ENCODE peak calls at places on chromosomes 2 and 18, in seven cellular contexts. O, W, T, R, C, G and E are unnamed samples.
A peak's percentile ranks its signal among the peaks of the same experiment; 100 is the strongest.

GRCh38 chr2:29273704-29274611 is 158.7 kb downstream of the CLIP4 start:
- DNase-seq in O (no peak), W (no peak), T (no peak), R (no peak), C (no peak), G (no peak), E (no peak)

GRCh38 chr2:133497261-133497893 is 70.9 kb downstream of the NCKAP5 start:
- DNase-seq in O (no peak), W (no peak), T (no peak), R (no peak), C (peak; percentile 88), G (peak; percentile 21), E (no peak)

GRCh38 chr2:242075683-242076082 is 206.2 kb downstream of the RTP5 start:
- DNase-seq in O (no peak), W (no peak), T (peak; percentile 46), R (peak; percentile 63), C (no peak), G (peak; percentile 56), E (no peak)

GRCh38 chr2:8631465-8632005 is 50.3 kb upstream of the ID2 start:
- DNase-seq in O (no peak), W (no peak), T (no peak), R (no peak), C (no peak), G (no peak), E (no peak)

GRCh38 chr2:39772086-39772811 is 6.8 kb downstream of the THUMPD2 start:
- DNase-seq in O (no peak), W (no peak), T (peak; percentile 33), R (peak; percentile 26), C (no peak), G (peak; percentile 75), E (peak; percentile 73)

GRCh38 chr2:196979976-196980375 is 53.5 kb upstream of the PGAP1 start:
- DNase-seq in O (no peak), W (no peak), T (no peak), R (no peak), C (no peak), G (no peak), E (no peak)

GRCh38 chr18:41058351-41059125 is 896.5 kb upstream of the PIK3C3 start:
- DNase-seq in O (no peak), W (no peak), T (no peak), R (no peak), C (no peak), G (no peak), E (no peak)

GRCh38 chr2:123808243-123808642 is 216.8 kb upstream of the CNTNAP5 start:
- DNase-seq in O (no peak), W (no peak), T (no peak), R (no peak), C (peak; percentile 3), G (no peak), E (no peak)

GRCh38 chr2:5594288-5594687 is 97.9 kb upstream of the SOX11 start:
- DNase-seq in O (no peak), W (no peak), T (no peak), R (no peak), C (no peak), G (no peak), E (no peak)

GRCh38 chr18:58257461-58257860 is 213.4 kb downstream of the NEDD4L start:
- DNase-seq in O (peak; percentile 75), W (no peak), T (peak; percentile 17), R (peak; percentile 47), C (no peak), G (peak; percentile 24), E (peak; percentile 63)

GRCh38 chr2:223416826-223417610 is 185.1 kb downstream of the SCG2 start:
- DNase-seq in O (no peak), W (no peak), T (peak; percentile 34), R (no peak), C (no peak), G (peak; percentile 40), E (no peak)

GRCh38 chr18:48295586-48296311 is 113.4 kb downstream of the ZBTB7C start:
- DNase-seq in O (no peak), W (peak; percentile 68), T (peak; percentile 34), R (peak; percentile 9), C (peak; percentile 73), G (no peak), E (no peak)

GRCh38 chr2:10079931-10080535 is at the start of gene CYS1:
- DNase-seq in O (no peak), W (peak; percentile 83), T (peak; percentile 15), R (no peak), C (peak; percentile 76), G (peak; percentile 19), E (no peak)

GRCh38 chr2:138306626-138307025 is 194.9 kb upstream of the SPOPL start:
- DNase-seq in O (no peak), W (no peak), T (no peak), R (no peak), C (no peak), G (no peak), E (no peak)
- TF ChIP-seq CTCF in O (no peak), W (no peak), T (no peak), R (no peak), C (no peak), G (no peak), E (no peak)

DNA sequence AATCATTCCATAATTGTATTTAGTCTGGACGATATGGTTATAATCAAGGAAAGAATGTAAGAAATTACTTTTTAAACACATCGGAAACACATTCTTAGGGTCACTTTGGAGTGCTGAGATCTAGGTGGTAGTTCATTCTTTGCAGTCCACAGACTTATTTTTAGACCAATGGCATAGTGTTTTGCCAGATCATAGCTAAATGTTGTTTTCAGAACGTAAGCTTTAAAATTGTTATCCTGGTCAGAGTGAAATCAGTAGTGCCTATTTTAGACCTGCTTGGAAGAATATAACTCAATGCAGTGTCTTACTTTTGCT is 4.3 kb downstream of the MYL12A start:
- DNase-seq in O (no peak), W (no peak), T (no peak), R (no peak), C (no peak), G (peak; percentile 89), E (no peak)
- H3K4me3 ChIP-seq in O (no peak overlapping the region), W (no peak overlapping the region), T (no peak overlapping the region), R (no peak overlapping the region), C (no peak overlapping the region), G (peak overlapping the region; percentile 11), E (no peak overlapping the region)

GRCh38 chr2:186456941-186457340 is 29.1 kb upstream of the ZC3H15 start:
- DNase-seq in O (no peak), W (no peak), T (peak; percentile 74), R (peak; percentile 83), C (no peak), G (peak; percentile 87), E (peak; percentile 85)

GRCh38 chr2:186455613-186456012 is 30.4 kb upstream of the ZC3H15 start:
- DNase-seq in O (no peak), W (no peak), T (no peak), R (no peak), C (no peak), G (no peak), E (no peak)

GRCh38 chr2:186457908-186458307 is 28.2 kb upstream of the ZC3H15 start:
- DNase-seq in O (no peak), W (no peak), T (no peak), R (no peak), C (no peak), G (no peak), E (no peak)

GRCh38 chr2:186459009-186459408 is 27.1 kb upstream of the ZC3H15 start:
- DNase-seq in O (no peak), W (no peak), T (peak; percentile 42), R (peak; percentile 42), C (peak; percentile 17), G (peak; percentile 23), E (peak; percentile 10)

GRCh38 chr2:186460465-186460864 is 25.6 kb upstream of the ZC3H15 start:
- DNase-seq in O (no peak), W (no peak), T (peak; percentile 35), R (peak; percentile 29), C (peak; percentile 8), G (peak; percentile 24), E (peak; percentile 26)
- TF ChIP-seq CTCF in O (peak; percentile 34), W (no peak), T (peak; percentile 29), R (peak; percentile 29), C (peak; percentile 53), G (peak; percentile 45), E (peak; percentile 37)

GRCh38 chr2:19544020-19544383 is 185.6 kb upstream of the OSR1 start:
- DNase-seq in O (no peak), W (no peak), T (no peak), R (no peak), C (no peak), G (no peak), E (peak; percentile 12)

GRCh38 chr2:19543271-19544019 is 185.0 kb upstream of the OSR1 start:
- DNase-seq in O (no peak), W (no peak), T (peak; percentile 40), R (peak; percentile 65), C (no peak), G (peak; percentile 68), E (peak; percentile 25)

GRCh38 chr2:19548116-19548515 is 189.7 kb upstream of the OSR1 start:
- DNase-seq in O (no peak), W (peak; percentile 38), T (no peak), R (no peak), C (no peak), G (no peak), E (no peak)

GRCh38 chr2:19547321-19547720 is 188.9 kb upstream of the OSR1 start:
- DNase-seq in O (no peak), W (no peak), T (no peak), R (no peak), C (no peak), G (no peak), E (peak; percentile 39)

DNA sequence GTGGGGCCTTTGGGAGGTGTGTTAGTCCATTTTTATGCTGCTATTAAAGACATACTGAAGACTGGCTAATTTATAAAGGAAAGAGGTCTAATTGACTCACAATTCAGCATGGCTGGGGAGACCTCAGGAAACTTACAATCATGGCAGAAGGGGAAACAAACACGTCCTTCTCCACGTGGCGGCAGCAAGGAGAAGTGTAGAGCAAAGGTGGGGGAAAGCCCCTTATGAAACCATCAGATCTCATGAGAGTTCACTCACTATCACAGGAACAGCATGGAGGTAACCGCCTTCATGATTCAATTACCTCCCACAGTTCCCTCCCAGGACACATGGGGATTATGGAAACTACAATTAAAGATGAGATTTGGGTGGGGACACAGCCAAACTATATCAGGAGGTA is 187.1 kb upstream of the OSR1 start:
- DNase-seq in O (no peak), W (no peak), T (no peak), R (no peak), C (no peak), G (no peak), E (no peak)
- H3K4me3 ChIP-seq in O (no peak overlapping the region), W (no peak overlapping the region), T (no peak overlapping the region), R (no peak overlapping the region), C (no peak overlapping the region), G (no peak overlapping the region), E (no peak overlapping the region)

GRCh38 chr2:46487667-46488333 is 8.4 kb downstream of the TMEM247 start:
- DNase-seq in O (peak; percentile 73), W (no peak), T (peak; percentile 80), R (peak; percentile 86), C (no peak), G (peak; percentile 90), E (peak; percentile 45)
- TF ChIP-seq CTCF in O (no peak), W (no peak), T (no peak), R (no peak), C (no peak), G (no peak), E (no peak)

DNA sequence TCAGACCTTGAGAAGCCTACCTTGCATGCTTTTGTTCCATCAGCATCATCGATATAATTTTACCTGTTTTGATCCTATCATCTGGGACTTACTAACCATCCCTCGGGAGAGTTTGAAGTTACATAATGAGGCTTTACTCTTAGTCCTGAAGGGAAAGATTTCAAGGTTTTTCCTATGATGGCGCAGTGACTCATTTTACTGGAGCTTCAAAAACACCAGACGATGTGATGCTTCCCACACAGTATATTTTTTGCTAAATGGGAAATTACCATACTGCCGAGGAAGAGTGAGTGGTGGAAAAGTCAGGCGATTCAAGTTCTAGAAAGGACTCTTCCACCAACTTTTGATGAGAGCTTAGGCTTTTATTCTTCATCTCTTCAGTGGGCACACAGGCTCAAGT is 44.6 kb upstream of the GCG start:
- DNase-seq in O (no peak), W (no peak), T (peak; percentile 21), R (peak; percentile 25), C (no peak), G (no peak), E (peak; percentile 68)
- H3K4me3 ChIP-seq in O (no peak overlapping the region), W (no peak overlapping the region), T (no peak overlapping the region), R (no peak overlapping the region), C (no peak overlapping the region), G (no peak overlapping the region), E (no peak overlapping the region)